ENCODE peak calls at places on chromosomes 6 and 20, in five cellular contexts. One of them, this sample, is unnamed.

GRCh38 chr6:137853569-137854213 is 13.4 kb upstream of the TNFAIP3 start:
- ATAC-seq in GM12878: no peak
- ATAC-seq in HCT116: peak
- ATAC-seq in K562: peak
- ATAC-seq in Panc1: no peak
- ATAC-seq in this sample: no peak

GRCh38 chr20:32845786-32846185 is 12.9 kb upstream of the EFCAB8 start:
- ATAC-seq in GM12878: no peak
- ATAC-seq in HCT116: no peak
- ATAC-seq in K562: no peak
- ATAC-seq in Panc1: no peak
- ATAC-seq in this sample: no peak

GRCh38 chr6:145012039-145012662 is 723.2 kb downstream of the EPM2A start:
- ATAC-seq in GM12878: no peak
- ATAC-seq in HCT116: no peak
- ATAC-seq in K562: no peak
- ATAC-seq in Panc1: no peak
- ATAC-seq in this sample: no peak

GRCh38 chr6:107448776-107449175 is 10.6 kb downstream of the PDSS2 start:
- ATAC-seq in GM12878: no peak
- ATAC-seq in HCT116: no peak
- ATAC-seq in K562: no peak
- ATAC-seq in Panc1: no peak
- ATAC-seq in this sample: no peak

GRCh38 chr20:44228465-44229258 is 18.1 kb upstream of the OSER1 start:
- ATAC-seq in GM12878: no peak
- ATAC-seq in HCT116: peak
- ATAC-seq in K562: peak
- ATAC-seq in Panc1: no peak
- ATAC-seq in this sample: no peak

GRCh38 chr6:47787620-47788497 is 6.0 kb downstream of the OPN5 start:
- ATAC-seq in GM12878: peak
- ATAC-seq in HCT116: peak
- ATAC-seq in K562: peak
- ATAC-seq in Panc1: peak
- ATAC-seq in this sample: peak

GRCh38 chr20:23152308-23152892 is 66.3 kb upstream of the CD93 start:
- ATAC-seq in GM12878: peak
- ATAC-seq in HCT116: no peak
- ATAC-seq in K562: peak
- ATAC-seq in Panc1: no peak
- ATAC-seq in this sample: peak

GRCh38 chr20:60960500-60960899 is 291.6 kb upstream of the CDH4 start:
- ATAC-seq in GM12878: no peak
- ATAC-seq in HCT116: no peak
- ATAC-seq in K562: no peak
- ATAC-seq in Panc1: no peak
- ATAC-seq in this sample: no peak

GRCh38 chr6:34684919-34685318 is 11.6 kb downstream of the ILRUN start:
- ATAC-seq in GM12878: no peak
- ATAC-seq in HCT116: no peak
- ATAC-seq in K562: peak
- ATAC-seq in Panc1: no peak
- ATAC-seq in this sample: no peak

GRCh38 chr6:31896856-31897611 is 464 bp downstream of the EHMT2 start:
- ATAC-seq in GM12878: peak
- ATAC-seq in HCT116: peak
- ATAC-seq in K562: no peak
- ATAC-seq in Panc1: no peak
- ATAC-seq in this sample: no peak

GRCh38 chr6:4612636-4613171 is 163.5 kb upstream of the CDYL start:
- ATAC-seq in GM12878: no peak
- ATAC-seq in HCT116: no peak
- ATAC-seq in K562: no peak
- ATAC-seq in Panc1: no peak
- ATAC-seq in this sample: peak

GRCh38 chr6:30842754-30843610 is 41.3 kb upstream of the DDR1 start:
- ATAC-seq in GM12878: no peak
- ATAC-seq in HCT116: peak
- ATAC-seq in K562: peak
- ATAC-seq in Panc1: no peak
- ATAC-seq in this sample: no peak

GRCh38 chr6:85062884-85063283 is 298.5 kb upstream of the TBX18 start:
- ATAC-seq in GM12878: no peak
- ATAC-seq in HCT116: no peak
- ATAC-seq in K562: no peak
- ATAC-seq in Panc1: no peak
- ATAC-seq in this sample: no peak

GRCh38 chr6:9502991-9503761 is 911.7 kb downstream of the TFAP2A start:
- ATAC-seq in GM12878: no peak
- ATAC-seq in HCT116: no peak
- ATAC-seq in K562: no peak
- ATAC-seq in Panc1: peak
- ATAC-seq in this sample: no peak

GRCh38 chr6:108902389-108902792 is 54.2 kb downstream of the ARMC2 start:
- ATAC-seq in GM12878: no peak
- ATAC-seq in HCT116: no peak
- ATAC-seq in K562: no peak
- ATAC-seq in Panc1: no peak
- ATAC-seq in this sample: no peak

GRCh38 chr6:132596201-132596600 is 6.7 kb upstream of the TAAR5 start:
- ATAC-seq in GM12878: no peak
- ATAC-seq in HCT116: no peak
- ATAC-seq in K562: no peak
- ATAC-seq in Panc1: no peak
- ATAC-seq in this sample: no peak

GRCh38 chr6:134375199-134375598 is 57.3 kb upstream of the SGK1 start:
- ATAC-seq in GM12878: no peak
- ATAC-seq in HCT116: no peak
- ATAC-seq in K562: no peak
- ATAC-seq in Panc1: no peak
- ATAC-seq in this sample: no peak

GRCh38 chr6:106746660-106747059 is 117.3 kb downstream of the QRSL1 start:
- ATAC-seq in GM12878: no peak
- ATAC-seq in HCT116: no peak
- ATAC-seq in K562: no peak
- ATAC-seq in Panc1: no peak
- ATAC-seq in this sample: no peak

GRCh38 chr6:36677059-36677749 is 1.3 kb upstream of the CDKN1A start:
- ATAC-seq in GM12878: no peak
- ATAC-seq in HCT116: no peak
- ATAC-seq in K562: no peak
- ATAC-seq in Panc1: no peak
- ATAC-seq in this sample: no peak

GRCh38 chr20:20897922-20898321 is 185.5 kb upstream of the RALGAPA2 start:
- ATAC-seq in GM12878: no peak
- ATAC-seq in HCT116: no peak
- ATAC-seq in K562: no peak
- ATAC-seq in Panc1: no peak
- ATAC-seq in this sample: no peak

GRCh38 chr6:129645371-129646139 is 64.4 kb downstream of the ARHGAP18 start:
- ATAC-seq in GM12878: no peak
- ATAC-seq in HCT116: peak
- ATAC-seq in K562: peak
- ATAC-seq in Panc1: peak
- ATAC-seq in this sample: no peak

GRCh38 chr20:53394433-53394832 is 199.2 kb downstream of the ZNF217 start:
- ATAC-seq in GM12878: no peak
- ATAC-seq in HCT116: no peak
- ATAC-seq in K562: no peak
- ATAC-seq in Panc1: no peak
- ATAC-seq in this sample: no peak

GRCh38 chr6:154613137-154613676 is 102.7 kb upstream of the CNKSR3 start:
- ATAC-seq in GM12878: no peak
- ATAC-seq in HCT116: no peak
- ATAC-seq in K562: peak
- ATAC-seq in Panc1: no peak
- ATAC-seq in this sample: no peak

GRCh38 chr6:40901322-40902055 is 137.5 kb downstream of the UNC5CL start:
- ATAC-seq in GM12878: no peak
- ATAC-seq in HCT116: no peak
- ATAC-seq in K562: no peak
- ATAC-seq in Panc1: no peak
- ATAC-seq in this sample: no peak

GRCh38 chr6:40898073-40898472 is 140.9 kb downstream of the UNC5CL start:
- ATAC-seq in GM12878: no peak
- ATAC-seq in HCT116: no peak
- ATAC-seq in K562: no peak
- ATAC-seq in Panc1: no peak
- ATAC-seq in this sample: no peak

GRCh38 chr6:40897390-40898003 is 141.5 kb downstream of the UNC5CL start:
- ATAC-seq in GM12878: no peak
- ATAC-seq in HCT116: no peak
- ATAC-seq in K562: no peak
- ATAC-seq in Panc1: no peak
- ATAC-seq in this sample: no peak

GRCh38 chr6:40900791-40901190 is 138.2 kb downstream of the UNC5CL start:
- ATAC-seq in GM12878: no peak
- ATAC-seq in HCT116: no peak
- ATAC-seq in K562: no peak
- ATAC-seq in Panc1: no peak
- ATAC-seq in this sample: no peak

DNA sequence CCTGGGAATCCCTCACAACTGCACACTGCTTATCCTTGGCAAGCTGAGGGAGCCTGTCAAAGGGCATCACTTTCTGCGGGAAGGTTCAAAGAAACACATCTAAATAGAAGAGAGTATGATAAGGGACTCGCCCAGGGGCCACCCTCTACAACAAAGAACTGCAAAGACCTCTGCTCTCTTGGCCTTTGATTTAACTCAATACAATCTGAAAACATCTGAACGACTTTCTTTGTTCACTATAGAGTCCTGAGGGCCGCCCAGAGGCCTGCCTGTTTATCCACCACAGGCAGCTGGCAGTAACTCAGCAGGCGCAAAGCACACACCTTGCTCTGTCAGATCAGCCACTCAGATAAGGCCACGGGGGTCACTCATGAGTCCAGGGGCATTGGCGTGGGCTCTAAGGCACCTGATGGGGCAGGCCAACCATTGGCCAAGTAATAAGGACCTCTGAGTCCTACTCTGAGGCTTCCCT is 139.3 kb downstream of the UNC5CL start:
- ATAC-seq in GM12878: no peak
- ATAC-seq in HCT116: no peak
- ATAC-seq in K562: no peak
- ATAC-seq in Panc1: peak
- ATAC-seq in this sample: no peak
- H3K27ac ChIP-seq in GM12878: no peak
- H3K27ac ChIP-seq in HCT116: no peak
- H3K27ac ChIP-seq in K562: no peak
- H3K27ac ChIP-seq in Panc1: peak
- H3K27ac ChIP-seq in this sample: no peak

DNA sequence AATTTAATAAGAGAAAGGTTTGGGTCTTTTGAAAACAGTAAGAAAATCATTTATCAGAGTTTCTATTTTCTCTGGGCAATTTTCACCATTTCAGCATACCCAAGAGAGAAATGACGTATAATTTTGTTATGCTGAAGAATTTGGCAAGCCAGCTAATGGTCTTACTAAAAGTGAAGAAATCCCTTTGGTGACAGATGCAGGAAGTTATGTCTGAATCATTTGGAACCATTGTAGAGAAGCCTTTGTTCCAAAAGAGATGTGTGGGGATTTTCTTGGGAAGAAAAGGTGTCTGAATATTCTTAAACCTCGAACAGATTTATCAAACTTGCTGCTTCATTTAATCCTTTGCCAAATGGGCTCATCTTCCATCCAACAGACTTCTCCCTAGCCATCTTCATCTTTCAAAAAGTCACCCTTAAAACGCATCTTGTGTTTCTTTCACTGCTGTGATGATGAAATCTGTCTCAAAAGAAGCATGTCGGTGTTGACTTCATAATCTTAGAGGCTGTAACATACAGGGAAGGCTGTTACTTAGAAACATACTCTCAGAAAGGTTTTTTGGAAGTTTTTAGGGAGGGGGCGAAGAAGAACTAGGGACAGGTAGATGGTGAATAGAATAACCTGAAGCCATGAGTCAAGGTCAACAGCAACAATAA is 39.5 kb downstream of the CITED2 start:
- ATAC-seq in GM12878: no peak
- ATAC-seq in HCT116: no peak
- ATAC-seq in K562: no peak
- ATAC-seq in Panc1: no peak
- ATAC-seq in this sample: peak
- TF ChIP-seq POLR2AphosphoS5 in GM12878: no peak
- TF ChIP-seq POLR2AphosphoS5 in HCT116: no peak
- TF ChIP-seq POLR2AphosphoS5 in K562: no peak
- TF ChIP-seq POLR2AphosphoS5 in Panc1: no peak
- TF ChIP-seq POLR2AphosphoS5 in this sample: peak

GRCh38 chr20:56631318-56631989 is 2.3 kb downstream of the TFAP2C start:
- ATAC-seq in GM12878: no peak
- ATAC-seq in HCT116: no peak
- ATAC-seq in K562: no peak
- ATAC-seq in Panc1: no peak
- ATAC-seq in this sample: no peak
- H3K27ac ChIP-seq in GM12878: no peak
- H3K27ac ChIP-seq in HCT116: no peak
- H3K27ac ChIP-seq in K562: no peak
- H3K27ac ChIP-seq in Panc1: no peak
- H3K27ac ChIP-seq in this sample: peak

GRCh38 chr20:4047614-4048013 is 32.3 kb upstream of the RNF24 start:
- ATAC-seq in GM12878: no peak
- ATAC-seq in HCT116: no peak
- ATAC-seq in K562: no peak
- ATAC-seq in Panc1: no peak
- ATAC-seq in this sample: no peak
- TF ChIP-seq POLR2AphosphoS5 in GM12878: no peak
- TF ChIP-seq POLR2AphosphoS5 in HCT116: no peak
- TF ChIP-seq POLR2AphosphoS5 in K562: no peak
- TF ChIP-seq POLR2AphosphoS5 in Panc1: no peak
- TF ChIP-seq POLR2AphosphoS5 in this sample: no peak

GRCh38 chr6:17418281-17419188 is 25.1 kb downstream of the CAP2 start:
- ATAC-seq in GM12878: no peak
- ATAC-seq in HCT116: no peak
- ATAC-seq in K562: no peak
- ATAC-seq in Panc1: peak
- ATAC-seq in this sample: peak

GRCh38 chr6:17419189-17419575 is 25.8 kb downstream of the CAP2 start:
- ATAC-seq in GM12878: no peak
- ATAC-seq in HCT116: no peak
- ATAC-seq in K562: no peak
- ATAC-seq in Panc1: no peak
- ATAC-seq in this sample: no peak

GRCh38 chr6:17413313-17413750 is 19.9 kb downstream of the CAP2 start:
- ATAC-seq in GM12878: peak
- ATAC-seq in HCT116: no peak
- ATAC-seq in K562: no peak
- ATAC-seq in Panc1: peak
- ATAC-seq in this sample: no peak

GRCh38 chr6:17421406-17421805 is 28.0 kb downstream of the CAP2 start:
- ATAC-seq in GM12878: no peak
- ATAC-seq in HCT116: no peak
- ATAC-seq in K562: peak
- ATAC-seq in Panc1: no peak
- ATAC-seq in this sample: no peak

DNA sequence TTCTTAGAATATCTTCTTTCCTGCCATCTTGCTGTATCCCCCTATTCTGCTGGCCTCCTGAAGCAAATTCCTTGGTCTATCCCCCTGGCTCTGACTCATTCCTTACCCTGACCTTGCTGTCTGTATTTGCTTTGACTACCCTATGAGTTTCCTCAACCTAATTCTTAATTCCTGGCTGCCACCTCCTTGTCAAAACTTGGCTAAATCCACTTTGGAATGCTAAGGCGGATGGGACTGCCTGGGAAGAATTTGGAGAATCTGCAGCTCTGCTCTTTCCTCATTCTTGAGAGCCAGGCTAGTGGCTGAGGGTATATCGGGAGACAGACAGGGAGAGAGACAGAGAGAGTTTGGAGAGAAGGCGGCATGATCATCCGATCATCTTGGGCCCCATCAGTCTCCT is 24.4 kb downstream of the CAP2 start:
- ATAC-seq in GM12878: no peak
- ATAC-seq in HCT116: peak
- ATAC-seq in K562: no peak
- ATAC-seq in Panc1: peak
- ATAC-seq in this sample: peak
- H3K27ac ChIP-seq in GM12878: no peak
- H3K27ac ChIP-seq in HCT116: no peak
- H3K27ac ChIP-seq in K562: no peak
- H3K27ac ChIP-seq in Panc1: peak
- H3K27ac ChIP-seq in this sample: peak

This sample was measured in gastroesophageal sphincter.